ENCODE peak calls at places on chromosome 12, in eight cellular contexts. M, R, L, G, N, O, T and P are unnamed samples.

GRCh38 chr12:106954462-106955376 is 988 bp upstream of the TMEM263 start:
- DNase-seq in M (peak), R (peak), L (no peak), G (no peak), N (peak), O (peak), T (no peak), P (no peak)

GRCh38 chr12:106125351-106126085 is 13.2 kb downstream of the NUAK1 start:
- DNase-seq in M (no peak), R (no peak), L (no peak), G (no peak), N (no peak), O (no peak), T (no peak), P (no peak)

GRCh38 chr12:121443911-121444841 is 44.3 kb downstream of the RNF34 start:
- DNase-seq in M (no peak), R (no peak), L (no peak), G (no peak), N (no peak), O (no peak), T (no peak), P (no peak)

GRCh38 chr12:113186033-113186365 is 478 bp downstream of the RITA1 start:
- DNase-seq in M (no peak), R (no peak), L (peak), G (no peak), N (no peak), O (no peak), T (no peak), P (peak)

GRCh38 chr12:25074113-25074512 is 120.8 kb downstream of the DNAI7 start:
- DNase-seq in M (no peak), R (no peak), L (no peak), G (no peak), N (no peak), O (no peak), T (no peak), P (no peak)

GRCh38 chr12:3668479-3669165 is 84.3 kb downstream of the CRACR2A start:
- DNase-seq in M (no peak), R (no peak), L (no peak), G (no peak), N (no peak), O (no peak), T (no peak), P (no peak)

GRCh38 chr12:78260976-78261375 is 430.3 kb downstream of the NAV3 start:
- DNase-seq in M (no peak), R (no peak), L (no peak), G (no peak), N (no peak), O (no peak), T (no peak), P (no peak)

GRCh38 chr12:67910360-67911292 is 78.6 kb upstream of the IFNG-AS1 start:
- DNase-seq in M (no peak), R (no peak), L (peak), G (peak), N (no peak), O (no peak), T (no peak), P (no peak)

GRCh38 chr12:104991565-104992128 is 5.5 kb downstream of the NOPCHAP1 start:
- DNase-seq in M (no peak), R (no peak), L (no peak), G (no peak), N (no peak), O (no peak), T (no peak), P (no peak)

GRCh38 chr12:57465747-57466505 is 6.3 kb downstream of the GLI1 start:
- DNase-seq in M (no peak), R (no peak), L (no peak), G (no peak), N (no peak), O (no peak), T (no peak), P (no peak)

GRCh38 chr12:47803196-47803875 is 16.4 kb downstream of the HDAC7 start:
- DNase-seq in M (no peak), R (no peak), L (no peak), G (no peak), N (no peak), O (no peak), T (no peak), P (peak)

GRCh38 chr12:124737772-124738635 is 125.7 kb downstream of the SCARB1 start:
- DNase-seq in M (no peak), R (no peak), L (no peak), G (no peak), N (no peak), O (no peak), T (no peak), P (no peak)

GRCh38 chr12:32302218-32302826 is 97.0 kb upstream of the FGD4 start:
- DNase-seq in M (no peak), R (no peak), L (peak), G (no peak), N (peak), O (no peak), T (no peak), P (peak)